ENCODE peak calls at places on chromosomes 1 and 21, in seven cellular contexts. R is EL; U is posterior cingulate gyrus; Y is foreskin fibroblast; G is stimulated activated CD8-positive, alpha-beta memory T cell treated with anti-CD3 and anti-CD28 coated beads, Interleukin-2, amount 100 ng/mL, for 48 hours; E is EH; L is glutamatergic neuron. Z is an unnamed sample.

GRCh38 chr1:6612641-6613360 is 730 bp upstream of the PHF13 start:
- DNase-seq in Y (peak; percentile 76), L (no peak), R (peak; percentile 50), G (no peak), U (peak; percentile 85), E (peak; percentile 54), Z (peak; percentile 59)

GRCh38 chr1:70440642-70441391 is 29.7 kb downstream of the CTH start:
- DNase-seq in L (no peak), G (no peak), Y (no peak), E (no peak), R (no peak), U (no peak), Z (peak; percentile 43)

GRCh38 chr1:234969630-234970370 is 158.8 kb downstream of the TOMM20 start:
- DNase-seq in U (peak; percentile 91), R (peak; percentile 74), G (no peak), L (peak; percentile 76), Y (peak; percentile 87), E (peak; percentile 77), Z (peak; percentile 63)

GRCh38 chr1:165484532-165484931 is 39.6 kb upstream of the RXRG start:
- DNase-seq in R (no peak), E (no peak), Y (no peak), L (no peak), U (no peak), G (no peak), Z (no peak)

GRCh38 chr1:11925938-11926292 is 312 bp downstream of the KIAA2013 start:
- DNase-seq in Y (no peak), L (peak; percentile 41), G (no peak), U (peak; percentile 74), E (no peak), R (no peak), Z (no peak)

GRCh38 chr1:77565321-77565720 is 117.1 kb downstream of the ZZZ3 start:
- DNase-seq in E (no peak), R (no peak), Y (no peak), U (no peak), L (no peak), G (no peak), Z (no peak)

GRCh38 chr1:28778021-28778420 is 33.9 kb upstream of the OPRD1 start:
- DNase-seq in E (no peak), G (no peak), Y (no peak), R (no peak), L (no peak), U (no peak), Z (no peak)

GRCh38 chr1:109240158-109241152 is 8.9 kb upstream of the CELSR2 start:
- DNase-seq in E (peak; percentile 84), R (peak; percentile 83), G (no peak), U (peak; percentile 94), L (peak; percentile 49), Y (peak; percentile 85), Z (peak; percentile 55)

GRCh38 chr1:62870148-62870547 is 86.2 kb downstream of the ATG4C start:
- DNase-seq in G (no peak), U (no peak), L (no peak), R (no peak), E (peak; percentile 18), Y (peak; percentile 11), Z (no peak)

GRCh38 chr1:12135612-12136011 is 31.2 kb upstream of the TNFRSF1B start:
- DNase-seq in L (no peak), E (no peak), R (no peak), U (peak; percentile 40), Y (peak; percentile 53), G (no peak), Z (no peak)

GRCh38 chr1:29453502-29454240 is 217.3 kb downstream of the PTPRU start:
- DNase-seq in G (no peak), E (peak; percentile 62), U (no peak), Y (peak; percentile 32), L (peak; percentile 46), R (peak; percentile 54), Z (peak; percentile 49)

GRCh38 chr1:55378582-55378981 is 163.4 kb upstream of the USP24 start:
- DNase-seq in E (peak; percentile 19), R (no peak), U (no peak), G (peak; percentile 25), L (peak; percentile 64), Y (peak; percentile 74), Z (peak; percentile 52)

GRCh38 chr1:231049121-231049979 is 9.3 kb upstream of the FAM89A start:
- DNase-seq in E (no peak), G (no peak), U (no peak), L (no peak), Y (no peak), R (no peak), Z (no peak)

GRCh38 chr21:29436143-29436542 is 137.4 kb downstream of the BACH1 start:
- DNase-seq in R (no peak), Y (peak; percentile 13), L (no peak), E (no peak), U (no peak), G (peak; percentile 4), Z (no peak)

Z was measured in kidney tubule cell.